ENCODE peak calls at places on chromosome 13, in four cellular contexts. Q is PC-3, U is NCI-H1930, Y is fibroblast of the aortic adventitia. X is an unnamed sample.

GRCh38 chr13:39324806-39325311 is 278.1 kb downstream of the LHFPL6 start:
- DNase-seq in Y (no peak), Q (no peak), U (no peak), X (no peak)

GRCh38 chr13:44045179-44045562 is 165.5 kb downstream of the LACC1 start:
- DNase-seq in Y (no peak), Q (no peak), U (no peak), X (no peak)

GRCh38 chr13:33330483-33330882 is 44.9 kb upstream of the STARD13 start:
- DNase-seq in Q (no peak), Y (no peak), U (no peak), X (no peak)

GRCh38 chr13:29749401-29750177 is 100.8 kb downstream of the UBL3 start:
- DNase-seq in U (no peak), Y (peak; percentile 39), Q (no peak), X (no peak)

GRCh38 chr13:28140433-28141125 is 2.2 kb downstream of the PAN3 start:
- DNase-seq in Y (no peak), U (no peak), Q (peak; percentile 50), X (no peak)

GRCh38 chr13:112608212-112608611 is 20.3 kb upstream of the TUBGCP3 start:
- DNase-seq in Y (no peak), Q (no peak), U (no peak), X (no peak)

GRCh38 chr13:104586010-104586746 is 1520.0 kb upstream of the SLC10A2 start:
- DNase-seq in Y (peak; percentile 25), U (no peak), Q (peak; percentile 73), X (no peak)

GRCh38 chr13:51996660-51997059 is 14.6 kb downstream of the ATP7B start:
- DNase-seq in Y (no peak), U (no peak), Q (no peak), X (no peak)

GRCh38 chr13:85148009-85148408 is 651.2 kb downstream of the SLITRK6 start:
- DNase-seq in Y (no peak), U (no peak), Q (no peak), X (no peak)

GRCh38 chr13:113650275-113650674 is 7.7 kb downstream of the ATP4B start:
- DNase-seq in U (no peak), Q (no peak), Y (no peak), X (peak; percentile 83)

GRCh38 chr13:43884221-43884620 is 4.5 kb downstream of the LACC1 start:
- DNase-seq in Q (no peak), Y (no peak), U (no peak), X (no peak)

GRCh38 chr13:52809310-52809769 is 39.1 kb downstream of the PCDH8 start:
- DNase-seq in Y (peak; percentile 60), U (peak; percentile 64), Q (peak; percentile 85), X (peak; percentile 73)

GRCh38 chr13:60019119-60019993 is 144.4 kb downstream of the DIAPH3 start:
- DNase-seq in U (no peak), Q (no peak), Y (peak; percentile 55), X (no peak)

GRCh38 chr13:49711218-49711863 is 20.1 kb upstream of the EBPL start:
- DNase-seq in U (no peak), Q (peak; percentile 43), Y (peak; percentile 41), X (no peak)

GRCh38 chr13:22047082-22047784 is 376.4 kb downstream of the FGF9 start:
- DNase-seq in Q (no peak), Y (no peak), U (no peak), X (no peak)

GRCh38 chr13:77113496-77113895 is 86.5 kb upstream of the FBXL3 start:
- DNase-seq in U (no peak), Q (no peak), Y (no peak), X (no peak)

GRCh38 chr13:41326661-41327060 is 15.6 kb downstream of the NAA16 start:
- DNase-seq in U (no peak), Y (no peak), Q (no peak), X (no peak)

GRCh38 chr13:50128406-50129048 is 113.3 kb downstream of the KCNRG start:
- DNase-seq in Q (no peak), U (no peak), Y (no peak), X (no peak)

GRCh38 chr13:53100394-53101063 is 71.9 kb downstream of the OLFM4 start:
- DNase-seq in U (no peak), Y (no peak), Q (no peak), X (no peak)

GRCh38 chr13:95002968-95003813 is 290.8 kb upstream of the SOX21 start:
- DNase-seq in Y (peak; percentile 32), U (peak; percentile 54), Q (no peak), X (no peak)

GRCh38 chr13:26469602-26470001 is 87.9 kb upstream of the WASF3 start:
- DNase-seq in Y (no peak), U (peak; percentile 91), Q (no peak), X (no peak)

GRCh38 chr13:26726684-26727083 is 33.9 kb downstream of the GPR12 start:
- DNase-seq in Q (no peak), U (no peak), Y (no peak), X (no peak)

GRCh38 chr13:49022472-49023144 is 46.9 kb downstream of the FNDC3A start:
- DNase-seq in Y (peak; percentile 42), Q (peak; percentile 59), U (no peak), X (no peak)

GRCh38 chr13:98293103-98293502 is 116.0 kb upstream of the RNF113B start:
- DNase-seq in U (peak; percentile 16), Q (peak; percentile 9), Y (no peak), X (no peak)

GRCh38 chr13:112868308-112868707 is 100.7 kb upstream of the MCF2L start:
- DNase-seq in Q (no peak), Y (no peak), U (no peak), X (no peak)

GRCh38 chr13:80339841-80340642 is 884 bp downstream of the SPRY2 start:
- DNase-seq in Y (peak; percentile 51), Q (peak; percentile 30), U (no peak), X (peak; percentile 79)

X was measured in upper lobe of right lung.